ENCODE peak calls at places on chromosomes 13 and 19, in ten cellular contexts. L is cardiac muscle cell, P is Panc1, U is cardiac fibroblast, E is transverse colon, H is HFF-Myc, G is ascending aorta, O is suprapubic skin, C is fibroblast of pulmonary artery, V is pancreas. D is an unnamed sample.

GRCh38 chr19:38172001-38172400 is 52.0 kb downstream of the DPF1 start:
- DNase-seq in C (no peak), H (no peak), E (no peak), G (peak), P (no peak), U (no peak), L (no peak), O (no peak), V (no peak), D (no peak)

GRCh38 chr13:35256459-35257148 is 219.9 kb downstream of the MAB21L1 start:
- DNase-seq in L (no peak), P (no peak), O (no peak), H (no peak), U (no peak), V (peak), G (no peak), C (no peak), E (no peak), D (no peak)

GRCh38 chr13:41919741-41920487 is 41.0 kb downstream of the VWA8 start:
- DNase-seq in E (no peak), O (no peak), V (no peak), U (no peak), L (no peak), G (no peak), H (no peak), C (no peak), P (no peak), D (no peak)

GRCh38 chr13:21445759-21446158 is 13.3 kb downstream of the ZDHHC20 start:
- DNase-seq in V (no peak), U (no peak), H (no peak), G (no peak), P (no peak), L (no peak), O (no peak), E (no peak), C (no peak), D (no peak)

GRCh38 chr19:53982056-53982455 is 9.4 kb upstream of the CACNG6 start:
- DNase-seq in O (no peak), G (no peak), H (no peak), V (no peak), P (no peak), U (peak), C (no peak), E (no peak), L (peak), D (no peak)

GRCh38 chr19:310781-311496 is 19.7 kb upstream of the PLPP2 start:
- DNase-seq in U (no peak), V (no peak), H (no peak), O (no peak), G (no peak), L (no peak), E (no peak), C (no peak), P (no peak), D (no peak)

GRCh38 chr19:53991224-53992113 is at the start of gene CACNG6:
- DNase-seq in C (peak), P (no peak), E (no peak), G (no peak), H (no peak), V (peak), U (peak), L (peak), O (no peak), D (no peak)

GRCh38 chr13:94858856-94859811 is 146.8 kb upstream of the SOX21 start:
- DNase-seq in O (peak), V (no peak), C (peak), P (no peak), E (peak), H (peak), G (peak), L (no peak), U (peak), D (peak)

GRCh38 chr13:42968906-42969305 is 23.1 kb downstream of the EPSTI1 start:
- DNase-seq in C (no peak), V (no peak), U (no peak), O (no peak), P (no peak), E (peak), G (no peak), H (no peak), L (no peak), D (no peak)

GRCh38 chr19:23817519-23817918 is 58.8 kb upstream of the ZNF681 start:
- DNase-seq in C (peak), U (no peak), G (no peak), P (no peak), H (no peak), L (peak), O (no peak), E (peak), V (no peak), D (peak)

GRCh38 chr19:33758541-33759013 is 38.1 kb upstream of the KCTD15 start:
- DNase-seq in L (peak), G (no peak), V (peak), P (no peak), H (no peak), O (no peak), U (no peak), E (no peak), C (no peak), D (no peak)

GRCh38 chr19:55391702-55392615 is 6.2 kb downstream of the RPL28 start:
- DNase-seq in C (no peak), P (no peak), U (no peak), E (no peak), L (no peak), G (no peak), H (no peak), V (no peak), O (no peak), D (peak)

GRCh38 chr13:49112782-49113525 is 107.2 kb upstream of the MLNR start:
- DNase-seq in P (no peak), L (no peak), C (peak), V (no peak), H (no peak), O (no peak), E (no peak), U (peak), G (no peak), D (peak)

GRCh38 chr13:40026174-40026585 is 370.7 kb downstream of the COG6 start:
- DNase-seq in P (no peak), V (no peak), H (no peak), O (no peak), E (no peak), G (no peak), U (no peak), C (no peak), L (no peak), D (peak)

GRCh38 chr19:43532962-43533545 is at the start of gene ZNF575:
- DNase-seq in U (peak), H (peak), G (peak), O (peak), C (peak), V (peak), E (peak), L (peak), P (peak), D (peak)

GRCh38 chr19:54674021-54674617 is 11.3 kb downstream of the LILRB4 start:
- DNase-seq in G (no peak), C (peak), V (no peak), H (no peak), E (no peak), L (no peak), U (peak), P (peak), O (no peak), D (peak)

GRCh38 chr13:88701551-88701950 is 1030.4 kb downstream of the SLITRK5 start:
- DNase-seq in P (no peak), H (no peak), L (no peak), U (no peak), E (no peak), V (no peak), G (no peak), O (no peak), C (no peak), D (no peak)

GRCh38 chr19:55304279-55304978 is 20.6 kb downstream of the BRSK1 start:
- DNase-seq in C (no peak), U (peak), H (no peak), V (no peak), P (no peak), L (peak), G (no peak), E (peak), O (no peak), D (peak)

GRCh38 chr13:77235456-77236022 is 91.4 kb downstream of the MYCBP2 start:
- DNase-seq in H (no peak), C (no peak), L (no peak), U (no peak), O (no peak), V (no peak), G (no peak), E (no peak), P (no peak), D (no peak)

GRCh38 chr13:69820180-69820579 is 287.4 kb upstream of the ATXN8OS start:
- DNase-seq in L (no peak), O (no peak), E (no peak), P (no peak), C (no peak), H (no peak), U (no peak), V (no peak), G (no peak), D (no peak)

GRCh38 chr19:40445945-40446784 is 2.0 kb upstream of the SERTAD3 start:
- DNase-seq in G (no peak), E (peak), V (no peak), P (no peak), O (no peak), H (no peak), U (no peak), L (no peak), C (no peak), D (peak)

GRCh38 chr19:44308011-44308410 is 3.2 kb upstream of the ZNF235 start:
- DNase-seq in U (no peak), G (no peak), P (no peak), O (no peak), E (no peak), C (peak), L (no peak), H (no peak), V (no peak), D (peak)

GRCh38 chr19:6233051-6233826 is 46.5 kb downstream of the MLLT1 start:
- DNase-seq in O (no peak), V (peak), H (no peak), L (no peak), C (peak), P (no peak), G (no peak), U (peak), E (no peak), D (peak)

GRCh38 chr13:21674271-21675009 is 3.6 kb downstream of the FGF9 start:
- DNase-seq in H (no peak), O (no peak), V (peak), L (peak), C (no peak), G (no peak), P (no peak), E (peak), U (no peak), D (no peak)

GRCh38 chr19:29384676-29385075 is 141.1 kb upstream of the VSTM2B start:
- DNase-seq in P (no peak), C (no peak), U (no peak), E (no peak), G (no peak), L (no peak), O (peak), V (no peak), H (no peak), D (no peak)

GRCh38 chr13:20358022-20358421 is 125.9 kb upstream of the GJB6 start:
- DNase-seq in E (no peak), P (no peak), U (no peak), G (no peak), O (no peak), C (no peak), V (no peak), H (no peak), L (no peak), D (no peak)

GRCh38 chr19:16363133-16363851 is 38.7 kb downstream of the KLF2 start:
- DNase-seq in P (no peak), C (no peak), G (no peak), L (no peak), V (peak), O (no peak), U (no peak), H (no peak), E (peak), D (no peak)

GRCh38 chr13:72774019-72774418 is 7.7 kb downstream of the DIS3 start:
- DNase-seq in L (no peak), H (no peak), P (no peak), G (no peak), U (peak), C (peak), E (no peak), O (no peak), V (no peak), D (peak)

GRCh38 chr13:27442071-27442647 is 8.2 kb downstream of the MTIF3 start:
- DNase-seq in V (no peak), C (no peak), P (no peak), E (peak), G (no peak), O (no peak), H (no peak), L (no peak), U (no peak), D (no peak)

GRCh38 chr13:44131069-44131614 is 242.5 kb upstream of the SERP2 start:
- DNase-seq in L (no peak), H (no peak), V (no peak), E (no peak), P (no peak), U (no peak), G (no peak), O (no peak), C (no peak), D (no peak)

GRCh38 chr13:22061371-22061805 is 390.5 kb downstream of the FGF9 start:
- DNase-seq in E (no peak), G (no peak), O (no peak), V (no peak), L (no peak), C (no peak), H (no peak), U (no peak), P (no peak), D (no peak)

GRCh38 chr19:50042363-50043024 is 16.7 kb downstream of the ZNF473 start:
- DNase-seq in V (no peak), C (no peak), P (no peak), O (no peak), L (no peak), U (no peak), E (no peak), H (no peak), G (no peak), D (no peak)

DNA sequence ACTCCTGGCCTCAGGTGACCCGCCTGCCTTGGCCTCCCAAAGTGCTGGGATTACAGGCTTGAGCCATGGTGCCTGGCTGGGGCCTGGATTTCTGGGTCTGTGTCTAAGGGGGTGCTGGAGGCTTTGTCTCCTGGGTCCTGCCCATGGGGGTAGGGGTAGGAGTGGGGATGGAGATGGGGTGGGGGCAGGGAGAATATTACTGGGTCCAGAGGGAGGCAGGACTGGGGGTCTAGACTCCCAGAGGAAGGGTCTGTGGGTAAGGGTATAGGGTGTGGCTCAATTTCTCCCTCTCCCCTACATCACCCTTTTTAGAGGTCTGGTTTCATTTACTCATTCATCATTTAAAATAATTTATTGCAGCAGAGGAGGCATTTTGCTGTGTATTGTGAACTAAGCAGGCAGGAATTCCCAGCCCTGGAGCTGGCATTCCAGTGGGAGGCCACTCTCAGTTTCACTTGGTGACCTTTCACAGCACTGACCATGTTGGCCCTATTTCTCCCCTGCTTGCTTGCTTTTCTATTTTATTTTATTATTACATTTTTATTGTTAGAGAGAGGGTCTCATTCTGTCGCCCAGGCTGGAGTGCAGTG is 810 bp upstream of the NFKBID start:
- DNase-seq in U (peak), G (no peak), C (peak), V (no peak), P (no peak), L (no peak), H (no peak), O (no peak), E (no peak), D (peak)
- H3K4me3 ChIP-seq in U (peak), G (no peak), C (peak), V (no peak), P (peak), L (no peak), H (peak), O (peak), E (peak), D (no peak)

DNA sequence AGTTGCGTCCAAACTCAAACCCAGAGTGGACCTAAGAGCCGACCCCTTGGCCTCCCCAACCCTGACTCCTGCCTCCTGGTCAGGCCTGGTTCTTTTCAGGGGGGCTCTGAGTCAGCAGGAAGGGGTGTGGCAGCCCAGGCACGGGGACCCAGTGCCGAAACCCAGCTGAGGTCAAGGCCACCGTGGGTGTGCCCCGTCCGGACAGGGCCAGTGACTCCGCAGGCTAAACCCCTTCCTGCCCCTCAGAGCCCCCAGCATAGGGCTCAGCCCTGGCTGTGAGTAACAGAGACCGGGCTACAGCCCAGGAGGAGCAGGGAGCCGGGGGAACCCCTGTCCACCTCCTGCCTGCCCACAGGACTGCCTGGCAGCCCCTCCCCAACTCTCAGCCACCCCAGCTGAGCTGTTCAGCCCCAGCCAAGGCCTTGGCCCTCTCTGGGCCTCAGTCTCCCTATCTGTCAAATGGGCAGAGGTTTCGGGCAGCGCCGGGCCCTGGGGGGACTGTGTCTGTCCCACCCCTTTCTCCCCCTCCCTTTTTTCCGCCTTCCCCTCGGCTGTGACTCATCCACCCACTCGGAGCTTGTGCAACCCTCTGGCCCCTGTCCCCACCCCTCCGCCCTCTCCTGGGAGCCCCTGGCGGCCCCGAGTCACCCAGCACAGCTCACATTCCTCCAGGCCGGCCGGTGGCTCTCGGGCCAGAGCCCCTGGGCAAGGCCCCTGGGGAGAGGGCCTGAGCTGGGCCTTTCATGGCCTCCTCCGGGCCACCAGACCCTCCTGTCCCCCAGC is 8.6 kb downstream of the ZBTB7A start:
- DNase-seq in O (peak), U (peak), L (no peak), G (peak), C (peak), E (peak), V (peak), P (no peak), H (peak), D (peak)
- TF ChIP-seq CTCF in O (no peak), U (peak), L (peak), G (peak), C (peak), E (peak), V (no peak), P (no peak), H (peak), D (peak)

GRCh38 chr19:46493236-46494114 is 2.2 kb downstream of the PNMA8B start:
- DNase-seq in O (no peak), P (no peak), V (no peak), L (no peak), U (no peak), E (peak), G (no peak), H (no peak), C (no peak), D (no peak)
- H3K4me3 ChIP-seq in O (peak), P (no peak), V (peak), L (no peak), U (no peak), E (peak), G (peak), H (no peak), C (no peak), D (no peak)

DNA sequence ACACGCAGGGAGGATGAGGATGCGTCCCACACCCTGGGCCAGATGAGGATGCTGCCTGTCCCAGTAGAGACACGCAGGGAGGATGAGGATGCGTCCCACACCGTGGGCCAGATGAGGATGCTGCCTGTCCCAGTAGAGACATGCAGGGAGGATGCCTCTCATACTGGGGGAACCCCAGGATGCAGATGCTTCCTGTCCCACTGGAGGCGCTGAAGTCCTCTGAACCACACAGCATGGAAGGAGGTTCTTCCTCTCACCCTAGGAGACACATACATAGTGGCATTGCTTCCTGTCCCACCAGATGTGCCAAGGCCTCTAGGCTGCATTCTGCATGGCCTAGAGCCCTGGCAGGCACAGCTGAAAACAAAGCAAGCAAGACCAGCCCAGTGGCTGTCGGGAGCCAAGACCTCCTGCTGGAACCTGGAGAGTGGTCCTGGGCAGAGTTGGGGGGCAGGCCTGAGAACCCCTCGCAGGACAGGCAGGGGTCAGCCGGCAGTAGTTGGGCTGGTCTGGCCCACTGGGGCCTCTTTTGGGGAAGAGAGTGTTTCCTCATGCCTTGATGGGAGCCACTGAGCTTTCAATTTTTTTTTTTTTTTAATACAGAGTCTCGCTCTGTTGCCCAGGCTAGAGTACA is 4.3 kb downstream of the HPN start:
- DNase-seq in E (no peak), U (peak), H (peak), P (no peak), L (no peak), G (no peak), V (no peak), O (no peak), C (peak), D (no peak)
- TF ChIP-seq CTCF in E (no peak), U (peak), H (peak), P (no peak), L (peak), G (peak), V (no peak), O (no peak), C (peak), D (peak)

D was measured in fibroblast of mammary gland.